ENCODE peak calls at places on chromosomes 2 and 18, in eight cellular contexts. One of them, this sample, is unnamed.
A peak's percentile ranks its signal among the peaks of the same experiment; 100 is the strongest.

GRCh38 chr2:178282075-178282474 is 87.8 kb downstream of the OSBPL6 start:
- DNase-seq in GM10248: no peak
- DNase-seq in SW480: no peak
- DNase-seq in G401: no peak
- DNase-seq in stimulated activated effector memory CD8-positive, alpha-beta T cell treated with anti-CD3 and anti-CD28 coated beads, Interleukin-12 subunit alpha, Interleukin-12 subunit beta, amount 100 ng/mL, for 72 hours: no peak
- DNase-seq in thoracic aorta: no peak
- DNase-seq in PC-9: peak; percentile 48
- DNase-seq in stimulated activated CD8-positive, alpha-beta memory T cell treated with anti-CD3 and anti-CD28 coated beads, Interleukin-15, amount 100 ng/mL, for 4 hours: no peak
- DNase-seq in this sample: no peak

GRCh38 chr2:223538920-223539440 is 63.2 kb downstream of the SCG2 start:
- DNase-seq in GM10248: no peak
- DNase-seq in SW480: no peak
- DNase-seq in G401: no peak
- DNase-seq in stimulated activated effector memory CD8-positive, alpha-beta T cell treated with anti-CD3 and anti-CD28 coated beads, Interleukin-12 subunit alpha, Interleukin-12 subunit beta, amount 100 ng/mL, for 72 hours: no peak
- DNase-seq in thoracic aorta: no peak
- DNase-seq in PC-9: no peak
- DNase-seq in stimulated activated CD8-positive, alpha-beta memory T cell treated with anti-CD3 and anti-CD28 coated beads, Interleukin-15, amount 100 ng/mL, for 4 hours: no peak
- DNase-seq in this sample: no peak

GRCh38 chr2:143934170-143934912 is 585.6 kb downstream of the ZEB2 start:
- DNase-seq in GM10248: peak; percentile 26
- DNase-seq in SW480: no peak
- DNase-seq in G401: no peak
- DNase-seq in stimulated activated effector memory CD8-positive, alpha-beta T cell treated with anti-CD3 and anti-CD28 coated beads, Interleukin-12 subunit alpha, Interleukin-12 subunit beta, amount 100 ng/mL, for 72 hours: no peak
- DNase-seq in thoracic aorta: no peak
- DNase-seq in PC-9: no peak
- DNase-seq in stimulated activated CD8-positive, alpha-beta memory T cell treated with anti-CD3 and anti-CD28 coated beads, Interleukin-15, amount 100 ng/mL, for 4 hours: no peak
- DNase-seq in this sample: no peak

GRCh38 chr2:46284812-46285211 is 12.4 kb upstream of the EPAS1 start:
- DNase-seq in GM10248: no peak
- DNase-seq in SW480: no peak
- DNase-seq in G401: no peak
- DNase-seq in stimulated activated effector memory CD8-positive, alpha-beta T cell treated with anti-CD3 and anti-CD28 coated beads, Interleukin-12 subunit alpha, Interleukin-12 subunit beta, amount 100 ng/mL, for 72 hours: no peak
- DNase-seq in thoracic aorta: no peak
- DNase-seq in PC-9: no peak
- DNase-seq in stimulated activated CD8-positive, alpha-beta memory T cell treated with anti-CD3 and anti-CD28 coated beads, Interleukin-15, amount 100 ng/mL, for 4 hours: no peak
- DNase-seq in this sample: no peak

GRCh38 chr2:237669628-237670351 is 42.4 kb downstream of the LRRFIP1 start:
- DNase-seq in GM10248: peak; percentile 74
- DNase-seq in SW480: peak; percentile 54
- DNase-seq in G401: no peak
- DNase-seq in stimulated activated effector memory CD8-positive, alpha-beta T cell treated with anti-CD3 and anti-CD28 coated beads, Interleukin-12 subunit alpha, Interleukin-12 subunit beta, amount 100 ng/mL, for 72 hours: no peak
- DNase-seq in thoracic aorta: no peak
- DNase-seq in PC-9: no peak
- DNase-seq in stimulated activated CD8-positive, alpha-beta memory T cell treated with anti-CD3 and anti-CD28 coated beads, Interleukin-15, amount 100 ng/mL, for 4 hours: no peak
- DNase-seq in this sample: peak; percentile 75

GRCh38 chr2:15177103-15177502 is 384.0 kb downstream of the NBAS start:
- DNase-seq in GM10248: peak; percentile 39
- DNase-seq in SW480: peak; percentile 99
- DNase-seq in G401: no peak
- DNase-seq in stimulated activated effector memory CD8-positive, alpha-beta T cell treated with anti-CD3 and anti-CD28 coated beads, Interleukin-12 subunit alpha, Interleukin-12 subunit beta, amount 100 ng/mL, for 72 hours: peak; percentile 38
- DNase-seq in thoracic aorta: no peak
- DNase-seq in PC-9: no peak
- DNase-seq in stimulated activated CD8-positive, alpha-beta memory T cell treated with anti-CD3 and anti-CD28 coated beads, Interleukin-15, amount 100 ng/mL, for 4 hours: peak; percentile 66
- DNase-seq in this sample: no peak

GRCh38 chr18:3044931-3045698 is 32.2 kb upstream of the LPIN2 start:
- DNase-seq in GM10248: no peak
- DNase-seq in SW480: no peak
- DNase-seq in G401: peak; percentile 74
- DNase-seq in stimulated activated effector memory CD8-positive, alpha-beta T cell treated with anti-CD3 and anti-CD28 coated beads, Interleukin-12 subunit alpha, Interleukin-12 subunit beta, amount 100 ng/mL, for 72 hours: no peak
- DNase-seq in thoracic aorta: no peak
- DNase-seq in PC-9: peak; percentile 67
- DNase-seq in stimulated activated CD8-positive, alpha-beta memory T cell treated with anti-CD3 and anti-CD28 coated beads, Interleukin-15, amount 100 ng/mL, for 4 hours: no peak
- DNase-seq in this sample: no peak

GRCh38 chr2:241680044-241680443 is 6.6 kb downstream of the DTYMK start:
- DNase-seq in GM10248: no peak
- DNase-seq in SW480: no peak
- DNase-seq in G401: no peak
- DNase-seq in stimulated activated effector memory CD8-positive, alpha-beta T cell treated with anti-CD3 and anti-CD28 coated beads, Interleukin-12 subunit alpha, Interleukin-12 subunit beta, amount 100 ng/mL, for 72 hours: no peak
- DNase-seq in thoracic aorta: no peak
- DNase-seq in PC-9: peak; percentile 1
- DNase-seq in stimulated activated CD8-positive, alpha-beta memory T cell treated with anti-CD3 and anti-CD28 coated beads, Interleukin-15, amount 100 ng/mL, for 4 hours: no peak
- DNase-seq in this sample: no peak

GRCh38 chr2:36468463-36469266 is 113.1 kb downstream of the CRIM1 start:
- DNase-seq in GM10248: no peak
- DNase-seq in SW480: no peak
- DNase-seq in G401: no peak
- DNase-seq in stimulated activated effector memory CD8-positive, alpha-beta T cell treated with anti-CD3 and anti-CD28 coated beads, Interleukin-12 subunit alpha, Interleukin-12 subunit beta, amount 100 ng/mL, for 72 hours: no peak
- DNase-seq in thoracic aorta: no peak
- DNase-seq in PC-9: no peak
- DNase-seq in stimulated activated CD8-positive, alpha-beta memory T cell treated with anti-CD3 and anti-CD28 coated beads, Interleukin-15, amount 100 ng/mL, for 4 hours: no peak
- DNase-seq in this sample: no peak

GRCh38 chr2:176140520-176141317 is 10.6 kb upstream of the HOXD4 start:
- DNase-seq in GM10248: peak; percentile 92
- DNase-seq in SW480: peak; percentile 55
- DNase-seq in G401: peak; percentile 23
- DNase-seq in stimulated activated effector memory CD8-positive, alpha-beta T cell treated with anti-CD3 and anti-CD28 coated beads, Interleukin-12 subunit alpha, Interleukin-12 subunit beta, amount 100 ng/mL, for 72 hours: peak; percentile 63
- DNase-seq in thoracic aorta: no peak
- DNase-seq in PC-9: no peak
- DNase-seq in stimulated activated CD8-positive, alpha-beta memory T cell treated with anti-CD3 and anti-CD28 coated beads, Interleukin-15, amount 100 ng/mL, for 4 hours: peak; percentile 18
- DNase-seq in this sample: peak; percentile 54

GRCh38 chr2:126634273-126634861 is 21.6 kb upstream of the GYPC start:
- DNase-seq in GM10248: peak; percentile 34
- DNase-seq in SW480: peak; percentile 52
- DNase-seq in G401: no peak
- DNase-seq in stimulated activated effector memory CD8-positive, alpha-beta T cell treated with anti-CD3 and anti-CD28 coated beads, Interleukin-12 subunit alpha, Interleukin-12 subunit beta, amount 100 ng/mL, for 72 hours: no peak
- DNase-seq in thoracic aorta: no peak
- DNase-seq in PC-9: no peak
- DNase-seq in stimulated activated CD8-positive, alpha-beta memory T cell treated with anti-CD3 and anti-CD28 coated beads, Interleukin-15, amount 100 ng/mL, for 4 hours: no peak
- DNase-seq in this sample: no peak

GRCh38 chr2:229980440-229981184 is 58.3 kb downstream of the FBXO36 start:
- DNase-seq in GM10248: peak; percentile 42
- DNase-seq in SW480: peak; percentile 4
- DNase-seq in G401: peak; percentile 96
- DNase-seq in stimulated activated effector memory CD8-positive, alpha-beta T cell treated with anti-CD3 and anti-CD28 coated beads, Interleukin-12 subunit alpha, Interleukin-12 subunit beta, amount 100 ng/mL, for 72 hours: no peak
- DNase-seq in thoracic aorta: peak; percentile 8
- DNase-seq in PC-9: no peak
- DNase-seq in stimulated activated CD8-positive, alpha-beta memory T cell treated with anti-CD3 and anti-CD28 coated beads, Interleukin-15, amount 100 ng/mL, for 4 hours: no peak
- DNase-seq in this sample: no peak

GRCh38 chr2:108534577-108535379 is 508 bp downstream of the LIMS1 start:
- DNase-seq in GM10248: peak; percentile 47
- DNase-seq in SW480: peak; percentile 44
- DNase-seq in G401: peak; percentile 45
- DNase-seq in stimulated activated effector memory CD8-positive, alpha-beta T cell treated with anti-CD3 and anti-CD28 coated beads, Interleukin-12 subunit alpha, Interleukin-12 subunit beta, amount 100 ng/mL, for 72 hours: peak; percentile 35
- DNase-seq in thoracic aorta: no peak
- DNase-seq in PC-9: peak; percentile 41
- DNase-seq in stimulated activated CD8-positive, alpha-beta memory T cell treated with anti-CD3 and anti-CD28 coated beads, Interleukin-15, amount 100 ng/mL, for 4 hours: no peak
- DNase-seq in this sample: no peak

GRCh38 chr2:233865838-233866237 is 2.3 kb downstream of the MSL3B start:
- DNase-seq in GM10248: no peak
- DNase-seq in SW480: no peak
- DNase-seq in G401: no peak
- DNase-seq in stimulated activated effector memory CD8-positive, alpha-beta T cell treated with anti-CD3 and anti-CD28 coated beads, Interleukin-12 subunit alpha, Interleukin-12 subunit beta, amount 100 ng/mL, for 72 hours: no peak
- DNase-seq in thoracic aorta: no peak
- DNase-seq in PC-9: no peak
- DNase-seq in stimulated activated CD8-positive, alpha-beta memory T cell treated with anti-CD3 and anti-CD28 coated beads, Interleukin-15, amount 100 ng/mL, for 4 hours: no peak
- DNase-seq in this sample: no peak

GRCh38 chr2:219178377-219179175 is 501 bp downstream of the RETREG2 start:
- DNase-seq in GM10248: peak; percentile 49
- DNase-seq in SW480: peak; percentile 34
- DNase-seq in G401: peak; percentile 41
- DNase-seq in stimulated activated effector memory CD8-positive, alpha-beta T cell treated with anti-CD3 and anti-CD28 coated beads, Interleukin-12 subunit alpha, Interleukin-12 subunit beta, amount 100 ng/mL, for 72 hours: no peak
- DNase-seq in thoracic aorta: no peak
- DNase-seq in PC-9: no peak
- DNase-seq in stimulated activated CD8-positive, alpha-beta memory T cell treated with anti-CD3 and anti-CD28 coated beads, Interleukin-15, amount 100 ng/mL, for 4 hours: no peak
- DNase-seq in this sample: peak; percentile 40

GRCh38 chr2:133591164-133591563 is 22.9 kb upstream of the NCKAP5 start:
- DNase-seq in GM10248: no peak
- DNase-seq in SW480: no peak
- DNase-seq in G401: peak; percentile 74
- DNase-seq in stimulated activated effector memory CD8-positive, alpha-beta T cell treated with anti-CD3 and anti-CD28 coated beads, Interleukin-12 subunit alpha, Interleukin-12 subunit beta, amount 100 ng/mL, for 72 hours: no peak
- DNase-seq in thoracic aorta: no peak
- DNase-seq in PC-9: no peak
- DNase-seq in stimulated activated CD8-positive, alpha-beta memory T cell treated with anti-CD3 and anti-CD28 coated beads, Interleukin-15, amount 100 ng/mL, for 4 hours: no peak
- DNase-seq in this sample: peak; percentile 31

This sample was measured in tibial nerve.